ENCODE peak calls at places on chromosomes 12 and 14, in nine cellular contexts. One of them, this sample, is unnamed.

GRCh38 chr12:110042260-110042659 is 6.1 kb downstream of the C12orf76 start:
- DNase-seq in spleen: no peak
- DNase-seq in stomach: no peak
- DNase-seq in suprapubic skin: no peak
- DNase-seq in Panc1: no peak
- DNase-seq in prostate gland: no peak
- DNase-seq in transverse colon: no peak
- DNase-seq in sigmoid colon: no peak
- DNase-seq in breast epithelium: no peak
- DNase-seq in this sample: no peak

GRCh38 chr14:68462683-68463082 is 330.2 kb downstream of the ZFP36L1 start:
- DNase-seq in sigmoid colon: no peak
- DNase-seq in Panc1: no peak
- DNase-seq in stomach: no peak
- DNase-seq in transverse colon: no peak
- DNase-seq in spleen: no peak
- DNase-seq in suprapubic skin: no peak
- DNase-seq in breast epithelium: no peak
- DNase-seq in prostate gland: no peak
- DNase-seq in this sample: no peak

GRCh38 chr12:77837876-77838291 is 7.2 kb downstream of the NAV3 start:
- DNase-seq in suprapubic skin: no peak
- DNase-seq in spleen: no peak
- DNase-seq in transverse colon: no peak
- DNase-seq in stomach: no peak
- DNase-seq in sigmoid colon: no peak
- DNase-seq in breast epithelium: no peak
- DNase-seq in Panc1: no peak
- DNase-seq in prostate gland: no peak
- DNase-seq in this sample: no peak

GRCh38 chr12:121534495-121535148 is 46.2 kb downstream of the KDM2B start:
- DNase-seq in breast epithelium: no peak
- DNase-seq in sigmoid colon: peak; percentile 48
- DNase-seq in spleen: no peak
- DNase-seq in transverse colon: no peak
- DNase-seq in stomach: no peak
- DNase-seq in suprapubic skin: no peak
- DNase-seq in prostate gland: no peak
- DNase-seq in Panc1: no peak
- DNase-seq in this sample: no peak

GRCh38 chr12:99981639-99982190 is 3.0 kb downstream of the ANKS1B start:
- DNase-seq in sigmoid colon: no peak
- DNase-seq in suprapubic skin: no peak
- DNase-seq in spleen: no peak
- DNase-seq in Panc1: no peak
- DNase-seq in transverse colon: no peak
- DNase-seq in breast epithelium: no peak
- DNase-seq in stomach: no peak
- DNase-seq in prostate gland: no peak
- DNase-seq in this sample: no peak

GRCh38 chr14:85528882-85529585 is 910 bp upstream of the FLRT2 start:
- DNase-seq in stomach: no peak
- DNase-seq in suprapubic skin: no peak
- DNase-seq in prostate gland: no peak
- DNase-seq in breast epithelium: no peak
- DNase-seq in Panc1: no peak
- DNase-seq in transverse colon: no peak
- DNase-seq in spleen: no peak
- DNase-seq in sigmoid colon: no peak
- DNase-seq in this sample: no peak

GRCh38 chr12:54373619-54374554 is 9.6 kb upstream of the GPR84 start:
- DNase-seq in Panc1: no peak
- DNase-seq in sigmoid colon: no peak
- DNase-seq in prostate gland: no peak
- DNase-seq in stomach: no peak
- DNase-seq in breast epithelium: no peak
- DNase-seq in suprapubic skin: no peak
- DNase-seq in transverse colon: no peak
- DNase-seq in spleen: no peak
- DNase-seq in this sample: no peak

GRCh38 chr12:131350943-131351318 is 360.0 kb upstream of the SFSWAP start:
- DNase-seq in breast epithelium: no peak
- DNase-seq in spleen: no peak
- DNase-seq in transverse colon: no peak
- DNase-seq in Panc1: no peak
- DNase-seq in sigmoid colon: no peak
- DNase-seq in stomach: no peak
- DNase-seq in suprapubic skin: no peak
- DNase-seq in prostate gland: no peak
- DNase-seq in this sample: no peak

GRCh38 chr12:88472248-88472647 is 108.0 kb downstream of the KITLG start:
- DNase-seq in prostate gland: no peak
- DNase-seq in Panc1: no peak
- DNase-seq in transverse colon: no peak
- DNase-seq in breast epithelium: no peak
- DNase-seq in suprapubic skin: no peak
- DNase-seq in stomach: no peak
- DNase-seq in spleen: no peak
- DNase-seq in sigmoid colon: no peak
- DNase-seq in this sample: no peak

GRCh38 chr12:40226652-40227051 is 1.9 kb downstream of the LRRK2 start:
- DNase-seq in transverse colon: peak; percentile 25
- DNase-seq in stomach: no peak
- DNase-seq in spleen: no peak
- DNase-seq in breast epithelium: no peak
- DNase-seq in Panc1: no peak
- DNase-seq in sigmoid colon: peak; percentile 81
- DNase-seq in prostate gland: no peak
- DNase-seq in suprapubic skin: peak; percentile 67
- DNase-seq in this sample: no peak

GRCh38 chr14:47365248-47365647 is 310.2 kb downstream of the MDGA2 start:
- DNase-seq in sigmoid colon: no peak
- DNase-seq in prostate gland: no peak
- DNase-seq in breast epithelium: no peak
- DNase-seq in Panc1: no peak
- DNase-seq in transverse colon: no peak
- DNase-seq in spleen: no peak
- DNase-seq in suprapubic skin: no peak
- DNase-seq in stomach: no peak
- DNase-seq in this sample: no peak

GRCh38 chr12:13210543-13211190 is 14.1 kb downstream of the EMP1 start:
- DNase-seq in breast epithelium: no peak
- DNase-seq in sigmoid colon: no peak
- DNase-seq in Panc1: no peak
- DNase-seq in prostate gland: no peak
- DNase-seq in stomach: no peak
- DNase-seq in suprapubic skin: no peak
- DNase-seq in spleen: no peak
- DNase-seq in transverse colon: no peak
- DNase-seq in this sample: no peak

GRCh38 chr12:62866451-62867082 is 68.4 kb downstream of the PPM1H start:
- DNase-seq in prostate gland: no peak
- DNase-seq in sigmoid colon: no peak
- DNase-seq in suprapubic skin: no peak
- DNase-seq in Panc1: no peak
- DNase-seq in transverse colon: no peak
- DNase-seq in spleen: no peak
- DNase-seq in stomach: no peak
- DNase-seq in breast epithelium: no peak
- DNase-seq in this sample: no peak

GRCh38 chr14:103107455-103107854 is 12.9 kb downstream of the EXOC3L4 start:
- DNase-seq in suprapubic skin: no peak
- DNase-seq in sigmoid colon: no peak
- DNase-seq in breast epithelium: no peak
- DNase-seq in spleen: no peak
- DNase-seq in Panc1: no peak
- DNase-seq in prostate gland: no peak
- DNase-seq in stomach: no peak
- DNase-seq in transverse colon: no peak
- DNase-seq in this sample: no peak

GRCh38 chr14:31897581-31898186 is 179.4 kb upstream of the ARHGAP5 start:
- DNase-seq in transverse colon: peak; percentile 10
- DNase-seq in sigmoid colon: no peak
- DNase-seq in suprapubic skin: no peak
- DNase-seq in stomach: no peak
- DNase-seq in Panc1: no peak
- DNase-seq in spleen: no peak
- DNase-seq in prostate gland: no peak
- DNase-seq in breast epithelium: no peak
- DNase-seq in this sample: no peak

GRCh38 chr12:113214938-113215400 is 6.3 kb upstream of the TPCN1 start:
- DNase-seq in prostate gland: no peak
- DNase-seq in sigmoid colon: peak; percentile 91
- DNase-seq in Panc1: no peak
- DNase-seq in suprapubic skin: peak; percentile 89
- DNase-seq in breast epithelium: no peak
- DNase-seq in stomach: no peak
- DNase-seq in spleen: no peak
- DNase-seq in transverse colon: peak; percentile 53
- DNase-seq in this sample: peak; percentile 83

GRCh38 chr12:75505706-75506312 is 5.6 kb downstream of the KRR1 start:
- DNase-seq in prostate gland: no peak
- DNase-seq in stomach: no peak
- DNase-seq in breast epithelium: no peak
- DNase-seq in suprapubic skin: no peak
- DNase-seq in sigmoid colon: no peak
- DNase-seq in spleen: no peak
- DNase-seq in Panc1: no peak
- DNase-seq in transverse colon: no peak
- DNase-seq in this sample: no peak

DNA sequence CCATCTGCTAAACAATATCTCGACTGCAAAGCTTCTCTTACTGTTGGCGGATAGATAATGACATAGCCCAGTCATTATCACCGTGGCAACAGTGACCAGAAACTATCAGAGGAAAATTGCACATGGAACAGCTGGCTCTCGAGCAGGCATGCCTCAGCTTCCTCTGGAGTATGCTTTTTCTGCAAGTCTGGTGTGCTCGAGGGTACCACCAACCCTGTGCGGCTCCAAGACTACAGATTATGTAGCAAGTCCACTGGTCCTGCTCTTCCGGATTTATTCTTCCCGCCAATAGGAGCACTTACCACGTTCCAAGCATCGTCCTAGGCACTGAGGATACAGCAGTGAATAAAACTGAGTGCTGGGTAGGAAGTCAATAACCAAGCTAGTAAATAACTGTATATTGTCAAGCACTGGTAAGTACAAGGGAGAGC is 1.4 kb upstream of the GLRX5 start:
- DNase-seq in suprapubic skin: peak; percentile 32
- DNase-seq in sigmoid colon: no peak
- DNase-seq in Panc1: no peak
- DNase-seq in stomach: no peak
- DNase-seq in transverse colon: no peak
- DNase-seq in spleen: no peak
- DNase-seq in prostate gland: no peak
- DNase-seq in breast epithelium: no peak
- DNase-seq in this sample: no peak
- H3K27ac ChIP-seq in suprapubic skin: peak overlapping the region; percentile 93
- H3K27ac ChIP-seq in sigmoid colon: peak overlapping the region; percentile 91
- H3K27ac ChIP-seq in Panc1: peak overlapping the region; percentile 92
- H3K27ac ChIP-seq in stomach: peak overlapping the region; percentile 93
- H3K27ac ChIP-seq in transverse colon: peak overlapping the region; percentile 97
- H3K27ac ChIP-seq in spleen: peak overlapping the region; percentile 90
- H3K27ac ChIP-seq in prostate gland: no peak overlapping the region
- H3K27ac ChIP-seq in breast epithelium: peak overlapping the region; percentile 93
- H3K27ac ChIP-seq in this sample: peak overlapping the region; percentile 98

DNA sequence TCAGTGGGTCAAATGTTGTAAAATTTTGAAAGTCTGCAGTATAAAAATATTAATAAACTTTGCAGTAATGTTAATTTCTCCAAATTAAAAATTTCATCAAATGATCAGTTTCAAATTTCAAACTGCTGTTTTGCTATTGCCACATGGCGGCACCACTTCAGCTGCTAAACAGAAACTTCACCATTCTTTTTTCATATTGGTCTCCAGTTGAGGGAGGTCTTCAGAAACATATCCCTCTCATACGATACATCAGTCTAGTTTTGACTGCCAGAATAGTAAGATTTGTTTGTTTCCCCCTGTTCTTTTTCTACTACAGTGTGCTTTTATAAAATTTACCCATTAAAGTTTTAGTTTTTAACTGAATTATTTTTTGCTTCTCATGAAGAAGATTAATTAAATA is 4.2 kb upstream of the TRHDE start:
- DNase-seq in Panc1: no peak
- DNase-seq in suprapubic skin: no peak
- DNase-seq in transverse colon: no peak
- DNase-seq in sigmoid colon: no peak
- DNase-seq in prostate gland: no peak
- DNase-seq in stomach: no peak
- DNase-seq in spleen: no peak
- DNase-seq in breast epithelium: no peak
- DNase-seq in this sample: no peak
- TF ChIP-seq CTCF in Panc1: peak; percentile 65
- TF ChIP-seq CTCF in suprapubic skin: no peak
- TF ChIP-seq CTCF in transverse colon: no peak
- TF ChIP-seq CTCF in sigmoid colon: no peak
- TF ChIP-seq CTCF in prostate gland: no peak
- TF ChIP-seq CTCF in stomach: no peak
- TF ChIP-seq CTCF in spleen: no peak
- TF ChIP-seq CTCF in breast epithelium: no peak
- TF ChIP-seq CTCF in this sample: no peak

GRCh38 chr14:63438065-63438757 is 105.0 kb downstream of the PPP2R5E start:
- DNase-seq in prostate gland: peak; percentile 91
- DNase-seq in sigmoid colon: peak; percentile 85
- DNase-seq in breast epithelium: peak; percentile 77
- DNase-seq in Panc1: peak; percentile 13
- DNase-seq in transverse colon: peak; percentile 58
- DNase-seq in spleen: no peak
- DNase-seq in suprapubic skin: no peak
- DNase-seq in stomach: peak; percentile 66
- DNase-seq in this sample: no peak
- TF ChIP-seq POLR2AphosphoS5 in prostate gland: peak; percentile 89
- TF ChIP-seq POLR2AphosphoS5 in sigmoid colon: peak; percentile 63
- TF ChIP-seq POLR2AphosphoS5 in breast epithelium: peak; percentile 62
- TF ChIP-seq POLR2AphosphoS5 in Panc1: no peak
- TF ChIP-seq POLR2AphosphoS5 in transverse colon: peak; percentile 62
- TF ChIP-seq POLR2AphosphoS5 in spleen: no peak
- TF ChIP-seq POLR2AphosphoS5 in suprapubic skin: peak; percentile 57
- TF ChIP-seq POLR2AphosphoS5 in stomach: peak; percentile 40
- TF ChIP-seq POLR2AphosphoS5 in this sample: no peak

DNA sequence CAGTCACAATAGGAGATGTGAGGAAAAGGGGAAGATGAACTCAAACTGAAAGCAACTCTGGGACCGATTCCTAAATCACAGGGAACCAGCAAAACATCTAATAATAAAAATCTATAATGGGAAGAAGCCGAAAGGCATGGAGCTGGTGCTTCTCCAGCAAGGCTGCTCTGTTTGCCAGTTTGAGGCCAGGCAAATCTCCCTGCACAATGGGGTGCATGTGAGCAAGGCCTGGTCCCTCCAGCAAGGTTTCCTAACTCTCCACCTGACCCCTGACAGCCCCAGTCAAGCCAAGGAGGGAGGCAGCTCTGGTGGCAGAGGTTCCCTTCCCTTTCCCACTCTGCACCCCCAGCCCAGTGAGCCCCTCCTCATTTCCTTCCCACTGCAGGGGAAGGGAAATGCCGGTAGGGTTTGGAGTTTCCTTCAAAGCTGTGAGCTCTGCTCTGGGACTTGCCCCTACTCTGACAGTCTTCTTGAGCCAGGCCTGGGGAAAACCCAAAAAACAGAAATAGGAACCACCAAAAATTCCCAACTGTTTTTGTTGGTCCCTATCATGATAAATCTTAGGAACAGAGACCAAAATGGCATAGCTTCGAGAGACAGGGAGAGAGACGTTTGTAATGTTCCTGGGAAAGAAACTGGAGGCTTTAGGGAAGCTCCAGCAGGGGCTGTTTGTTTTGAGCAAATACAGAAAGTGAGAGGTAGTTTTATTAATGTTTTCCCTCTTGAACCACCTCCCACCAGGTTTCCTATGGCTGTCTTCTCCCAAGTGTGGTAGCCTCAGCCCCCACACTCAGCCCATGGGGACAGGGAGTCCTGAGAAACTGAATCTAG is 34.6 kb downstream of the FMNL3 start:
- DNase-seq in prostate gland: no peak
- DNase-seq in transverse colon: no peak
- DNase-seq in sigmoid colon: peak; percentile 61
- DNase-seq in Panc1: no peak
- DNase-seq in suprapubic skin: no peak
- DNase-seq in stomach: no peak
- DNase-seq in breast epithelium: no peak
- DNase-seq in spleen: no peak
- DNase-seq in this sample: no peak
- H3K27ac ChIP-seq in prostate gland: peak overlapping the region; percentile 86
- H3K27ac ChIP-seq in transverse colon: peak overlapping the region; percentile 90
- H3K27ac ChIP-seq in sigmoid colon: peak overlapping the region; percentile 93
- H3K27ac ChIP-seq in Panc1: no peak overlapping the region
- H3K27ac ChIP-seq in suprapubic skin: peak overlapping the region; percentile 88
- H3K27ac ChIP-seq in stomach: peak overlapping the region; percentile 89
- H3K27ac ChIP-seq in breast epithelium: peak overlapping the region; percentile 91
- H3K27ac ChIP-seq in spleen: peak overlapping the region; percentile 91
- H3K27ac ChIP-seq in this sample: no peak overlapping the region

This sample was measured in HL-60.